ENCODE peak calls at places on chromosomes 12 and 14, in five cellular contexts. R is neuronal stem cell, F is lower leg skin, M is ovary, T is DMS153. H is an unnamed sample.

GRCh38 chr12:2212971-2213869 is 160.4 kb downstream of the CACNA1C start:
- DNase-seq in R (peak; percentile 20), F (no peak), M (peak; percentile 38), T (no peak), H (no peak)

GRCh38 chr12:108430245-108430644 is 84.8 kb upstream of the FICD start:
- DNase-seq in R (no peak), F (no peak), M (no peak), T (no peak), H (no peak)

GRCh38 chr12:128204725-128205124 is 62.2 kb upstream of the TMEM132C start:
- DNase-seq in R (no peak), F (no peak), M (no peak), T (no peak), H (no peak)

GRCh38 chr14:54589076-54589475 is 22.1 kb downstream of the SAMD4A start:
- DNase-seq in R (no peak), F (no peak), M (no peak), T (no peak), H (no peak)

GRCh38 chr14:81927069-81927468 is 393.4 kb upstream of the SEL1L start:
- DNase-seq in R (no peak), F (no peak), M (no peak), T (no peak), H (no peak)

GRCh38 chr12:77152623-77153193 is 87.3 kb upstream of the E2F7 start:
- DNase-seq in R (peak; percentile 26), F (no peak), M (peak; percentile 19), T (no peak), H (peak; percentile 35)

GRCh38 chr12:18567787-18568186 is 170.0 kb downstream of the PLCZ1 start:
- DNase-seq in R (no peak), F (no peak), M (no peak), T (no peak), H (no peak)

GRCh38 chr12:70507442-70507841 is 129.8 kb downstream of the PTPRB start:
- DNase-seq in R (no peak), F (no peak), M (no peak), T (peak; percentile 69), H (no peak)

GRCh38 chr14:50835280-50835679 is 4.3 kb upstream of the NIN start:
- DNase-seq in R (no peak), F (no peak), M (no peak), T (peak; percentile 4), H (peak; percentile 29)

GRCh38 chr12:125193798-125194562 is 128.7 kb downstream of the AACS start:
- DNase-seq in R (no peak), F (no peak), M (no peak), T (no peak), H (no peak)

GRCh38 chr12:32666510-32666909 is 12.6 kb upstream of the DNM1L start:
- DNase-seq in R (no peak), F (no peak), M (no peak), T (no peak), H (no peak)

GRCh38 chr14:80607430-80608200 is 333.9 kb downstream of the CEP128 start:
- DNase-seq in R (no peak), F (no peak), M (no peak), T (no peak), H (no peak)

GRCh38 chr12:29889737-29890136 is 106.0 kb upstream of the TMTC1 start:
- DNase-seq in R (peak; percentile 49), F (no peak), M (peak; percentile 29), T (no peak), H (no peak)

GRCh38 chr12:50221228-50222008 is 54.2 kb upstream of the CERS5 start:
- DNase-seq in R (peak; percentile 21), F (no peak), M (no peak), T (peak; percentile 65), H (peak; percentile 63)

GRCh38 chr12:2297658-2298057 is 244.9 kb downstream of the CACNA1C start:
- DNase-seq in R (no peak), F (no peak), M (no peak), T (no peak), H (no peak)

GRCh38 chr12:47079365-47079893 is at the start of gene PCED1B:
- DNase-seq in R (peak; percentile 42), F (peak; percentile 94), M (peak; percentile 79), T (peak; percentile 64), H (peak; percentile 78)

GRCh38 chr12:24960222-24960855 is 11.4 kb upstream of the BCAT1 start:
- DNase-seq in R (no peak), F (no peak), M (no peak), T (no peak), H (peak; percentile 60)

H was measured in GM03348.